ENCODE peak calls at places on chromosomes 12 and 14, in nine cellular contexts. I is fibroblast of mammary gland, N is mucosa of descending colon, B is astrocyte of the spinal cord, Y is cardiac fibroblast, W is stomach, M is endothelial cell of umbilical vein, L is GM12865, P is GM23338. G is an unnamed sample.

GRCh38 chr14:56632192-56632591 is 52.6 kb downstream of the TMEM260 start:
- DNase-seq in I (no peak), N (no peak), B (no peak), Y (no peak), W (no peak), M (no peak), L (no peak), P (no peak), G (no peak)

GRCh38 chr14:93984987-93985410 is 8.6 kb upstream of the ASB2 start:
- DNase-seq in I (peak), N (peak), B (peak), Y (peak), W (no peak), M (no peak), L (peak), P (peak), G (peak)

GRCh38 chr14:33848706-33849454 is 102.0 kb downstream of the EGLN3 start:
- DNase-seq in I (peak), N (peak), B (peak), Y (peak), W (peak), M (peak), L (peak), P (peak), G (peak)

GRCh38 chr12:98955284-98955683 is 310.2 kb downstream of the APAF1 start:
- DNase-seq in I (peak), N (no peak), B (peak), Y (peak), W (no peak), M (peak), L (peak), P (peak), G (no peak)

GRCh38 chr12:121893901-121894540 is 5.4 kb downstream of the PSMD9 start:
- DNase-seq in I (peak), N (no peak), B (peak), Y (peak), W (peak), M (peak), L (no peak), P (peak), G (peak)

GRCh38 chr14:98915625-98916024 is 356.4 kb downstream of the BCL11B start:
- DNase-seq in I (no peak), N (no peak), B (no peak), Y (no peak), W (no peak), M (no peak), L (no peak), P (no peak), G (no peak)

GRCh38 chr14:81673930-81674329 is 140.3 kb upstream of the SEL1L start:
- DNase-seq in I (no peak), N (no peak), B (no peak), Y (no peak), W (no peak), M (no peak), L (no peak), P (no peak), G (no peak)

GRCh38 chr14:31030406-31030805 is 4.2 kb upstream of the STRN3 start:
- DNase-seq in I (no peak), N (no peak), B (no peak), Y (no peak), W (no peak), M (no peak), L (no peak), P (no peak), G (no peak)

GRCh38 chr12:72540811-72541210 is 268.6 kb downstream of the TRHDE start:
- DNase-seq in I (no peak), N (no peak), B (peak), Y (no peak), W (no peak), M (no peak), L (no peak), P (no peak), G (no peak)

GRCh38 chr14:104592785-104593184 is 11.8 kb downstream of the TMEM179 start:
- DNase-seq in I (no peak), N (peak), B (no peak), Y (no peak), W (no peak), M (no peak), L (no peak), P (no peak), G (no peak)

GRCh38 chr14:81459421-81459820 is 59.3 kb upstream of the STON2 start:
- DNase-seq in I (no peak), N (no peak), B (no peak), Y (no peak), W (no peak), M (no peak), L (no peak), P (no peak), G (no peak)

GRCh38 chr14:50257728-50258127 is 26.4 kb upstream of the SOS2 start:
- DNase-seq in I (no peak), N (no peak), B (no peak), Y (no peak), W (no peak), M (no peak), L (no peak), P (no peak), G (no peak)

GRCh38 chr12:4272976-4273650 is 449 bp upstream of the CCND2 start:
- DNase-seq in I (no peak), N (no peak), B (no peak), Y (peak), W (no peak), M (no peak), L (no peak), P (peak), G (peak)

GRCh38 chr14:65838565-65838964 is 426.0 kb downstream of the FUT8 start:
- DNase-seq in I (no peak), N (no peak), B (no peak), Y (no peak), W (no peak), M (no peak), L (no peak), P (no peak), G (no peak)

GRCh38 chr12:116773276-116773731 is 35.2 kb downstream of the RNFT2 start:
- DNase-seq in I (peak), N (no peak), B (no peak), Y (peak), W (no peak), M (peak), L (no peak), P (peak), G (no peak)

GRCh38 chr12:110349521-110350151 is 53.9 kb downstream of the ANAPC7 start:
- DNase-seq in I (no peak), N (no peak), B (no peak), Y (no peak), W (no peak), M (no peak), L (no peak), P (no peak), G (no peak)

GRCh38 chr14:66405158-66405557 is 81.0 kb upstream of the CCDC196 start:
- DNase-seq in I (peak), N (no peak), B (peak), Y (peak), W (no peak), M (no peak), L (no peak), P (peak), G (no peak)

GRCh38 chr14:92573761-92574498 is 60.3 kb downstream of the RIN3 start:
- DNase-seq in I (no peak), N (no peak), B (no peak), Y (no peak), W (no peak), M (no peak), L (no peak), P (peak), G (no peak)

GRCh38 chr12:78530065-78530765 is 334.4 kb upstream of the SYT1 start:
- DNase-seq in I (peak), N (no peak), B (peak), Y (peak), W (no peak), M (no peak), L (no peak), P (peak), G (peak)

GRCh38 chr12:12083688-12084087 is 12.9 kb downstream of the BCL2L14 start:
- DNase-seq in I (no peak), N (no peak), B (no peak), Y (no peak), W (no peak), M (no peak), L (no peak), P (no peak), G (no peak)

GRCh38 chr12:27762757-27763156 is 17.3 kb upstream of the KLHL42 start:
- DNase-seq in I (no peak), N (no peak), B (no peak), Y (no peak), W (no peak), M (no peak), L (peak), P (no peak), G (no peak)

GRCh38 chr14:56581041-56581727 is 1.6 kb downstream of the TMEM260 start:
- DNase-seq in I (no peak), N (no peak), B (no peak), Y (no peak), W (no peak), M (no peak), L (peak), P (no peak), G (no peak)

GRCh38 chr12:3964404-3964803 is 91.2 kb upstream of the PARP11 start:
- DNase-seq in I (peak), N (no peak), B (no peak), Y (no peak), W (no peak), M (no peak), L (peak), P (peak), G (no peak)

GRCh38 chr14:52950898-52951729 is at the start of gene FERMT2:
- DNase-seq in I (peak), N (peak), B (peak), Y (peak), W (peak), M (peak), L (peak), P (peak), G (peak)

GRCh38 chr12:52280319-52280795 is 5.9 kb downstream of the KRT86 start:
- DNase-seq in I (peak), N (no peak), B (peak), Y (peak), W (peak), M (peak), L (no peak), P (no peak), G (peak)

GRCh38 chr12:104529130-104529874 is 72.6 kb downstream of the CHST11 start:
- DNase-seq in I (peak), N (no peak), B (no peak), Y (no peak), W (no peak), M (no peak), L (no peak), P (no peak), G (no peak)

GRCh38 chr14:105471823-105472495 is 2.7 kb upstream of the CRIP2 start:
- DNase-seq in I (no peak), N (no peak), B (no peak), Y (no peak), W (no peak), M (no peak), L (no peak), P (no peak), G (no peak)

DNA sequence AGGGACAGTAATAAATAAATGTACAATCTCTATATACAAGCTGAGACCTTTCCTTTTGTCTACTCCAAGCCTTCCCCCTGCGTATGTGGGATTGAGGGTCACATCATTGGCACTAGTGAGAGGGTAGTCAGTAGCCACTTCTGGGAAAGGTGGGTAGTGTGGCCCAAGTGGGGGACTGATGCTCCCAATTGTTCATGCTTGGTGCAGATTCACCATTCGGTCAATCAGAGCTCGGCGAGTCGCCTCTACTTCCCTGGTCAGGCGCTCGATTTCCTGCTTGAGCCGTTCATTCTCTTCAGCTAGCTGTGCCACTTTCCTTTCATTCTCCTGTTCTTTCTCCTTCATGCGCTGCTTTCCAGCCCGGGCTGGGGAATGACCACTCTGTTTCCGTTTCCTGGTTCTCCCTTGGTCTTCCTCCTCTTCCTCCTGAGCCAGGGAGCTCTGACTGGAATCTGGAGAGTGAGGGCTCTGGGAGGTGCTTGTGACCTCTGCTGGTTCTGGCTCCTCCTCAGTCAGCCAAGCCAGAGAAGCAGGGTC is 3.6 kb downstream of the DDIT3 start:
- DNase-seq in I (no peak), N (no peak), B (no peak), Y (no peak), W (no peak), M (no peak), L (no peak), P (no peak), G (no peak)
- TF ChIP-seq CTCF in I (no peak), N (no peak), B (no peak), Y (no peak), W (no peak), M (no peak), L (no peak), P (no peak), G (no peak)

GRCh38 chr14:75289840-75290388 is 11.3 kb downstream of the FOS start:
- DNase-seq in I (no peak), N (no peak), B (no peak), Y (no peak), W (no peak), M (no peak), L (no peak), P (no peak), G (no peak)
- H3K4me3 ChIP-seq in I (no peak), N (no peak), B (no peak), Y (no peak), W (no peak), M (no peak), L (no peak), P (no peak), G (no peak)

GRCh38 chr12:31361730-31362114 is 35.8 kb upstream of the SINHCAF start:
- DNase-seq in I (no peak), N (no peak), B (no peak), Y (no peak), W (no peak), M (no peak), L (no peak), P (no peak), G (no peak)

GRCh38 chr12:31363416-31363809 is 37.5 kb upstream of the SINHCAF start:
- DNase-seq in I (no peak), N (no peak), B (no peak), Y (no peak), W (no peak), M (no peak), L (peak), P (no peak), G (no peak)

GRCh38 chr12:31362115-31362758 is 36.3 kb upstream of the SINHCAF start:
- DNase-seq in I (no peak), N (peak), B (no peak), Y (no peak), W (no peak), M (no peak), L (peak), P (peak), G (no peak)

GRCh38 chr12:31363826-31364225 is 37.9 kb upstream of the SINHCAF start:
- DNase-seq in I (no peak), N (no peak), B (no peak), Y (no peak), W (no peak), M (no peak), L (no peak), P (no peak), G (no peak)

GRCh38 chr12:31362759-31363415 is 36.9 kb upstream of the SINHCAF start:
- DNase-seq in I (no peak), N (peak), B (no peak), Y (no peak), W (peak), M (no peak), L (peak), P (peak), G (no peak)
- TF ChIP-seq CTCF in I (no peak), N (peak), B (no peak), Y (no peak), W (no peak), M (no peak), L (peak), P (peak), G (no peak)

GRCh38 chr12:46390304-46390703 is 17.7 kb upstream of the SLC38A2 start:
- DNase-seq in I (no peak), N (no peak), B (no peak), Y (no peak), W (no peak), M (no peak), L (peak), P (no peak), G (no peak)

GRCh38 chr12:46388427-46388992 is 15.9 kb upstream of the SLC38A2 start:
- DNase-seq in I (no peak), N (no peak), B (peak), Y (peak), W (no peak), M (peak), L (peak), P (no peak), G (no peak)

GRCh38 chr12:46389130-46389616 is 16.6 kb upstream of the SLC38A2 start:
- DNase-seq in I (peak), N (no peak), B (peak), Y (peak), W (no peak), M (peak), L (no peak), P (no peak), G (peak)

GRCh38 chr12:46391630-46392029 is 19.1 kb upstream of the SLC38A2 start:
- DNase-seq in I (peak), N (no peak), B (peak), Y (peak), W (no peak), M (no peak), L (no peak), P (no peak), G (peak)

DNA sequence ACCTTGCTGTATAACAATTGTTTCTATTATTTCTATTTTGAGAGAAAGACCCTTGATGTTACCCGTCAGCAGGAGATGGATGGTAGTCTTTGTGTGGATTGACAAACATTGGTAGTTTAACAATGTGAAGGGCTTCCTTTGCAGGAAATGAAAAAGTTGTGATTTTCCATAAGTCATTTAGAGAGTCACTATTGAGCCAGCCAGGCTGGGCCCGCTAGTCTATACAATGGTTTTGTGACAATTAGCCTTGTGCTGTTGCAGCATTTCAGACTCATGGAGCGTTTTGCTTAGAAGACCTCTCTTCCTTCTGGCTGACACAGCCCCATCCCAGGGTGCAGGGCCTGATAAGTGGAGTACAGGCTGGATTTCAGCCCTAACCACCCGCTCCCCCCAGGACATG is 18.3 kb upstream of the SLC38A2 start:
- DNase-seq in I (no peak), N (no peak), B (no peak), Y (no peak), W (no peak), M (peak), L (peak), P (peak), G (no peak)
- H3K4me3 ChIP-seq in I (no peak), N (no peak), B (no peak), Y (no peak), W (no peak), M (no peak), L (peak), P (no peak), G (no peak)

GRCh38 chr12:2273288-2273687 is 220.5 kb downstream of the CACNA1C start:
- DNase-seq in I (peak), N (no peak), B (peak), Y (peak), W (no peak), M (no peak), L (no peak), P (no peak), G (peak)
- TF ChIP-seq CTCF in I (peak), N (no peak), B (peak), Y (peak), W (no peak), M (no peak), L (no peak), P (peak), G (peak)

GRCh38 chr14:82806426-82806825 is 1272.8 kb upstream of the SEL1L start:
- DNase-seq in I (no peak), N (no peak), B (no peak), Y (no peak), W (no peak), M (no peak), L (no peak), P (peak), G (no peak)
- H3K4me3 ChIP-seq in I (no peak), N (no peak), B (no peak), Y (no peak), W (no peak), M (no peak), L (no peak), P (peak), G (no peak)

DNA sequence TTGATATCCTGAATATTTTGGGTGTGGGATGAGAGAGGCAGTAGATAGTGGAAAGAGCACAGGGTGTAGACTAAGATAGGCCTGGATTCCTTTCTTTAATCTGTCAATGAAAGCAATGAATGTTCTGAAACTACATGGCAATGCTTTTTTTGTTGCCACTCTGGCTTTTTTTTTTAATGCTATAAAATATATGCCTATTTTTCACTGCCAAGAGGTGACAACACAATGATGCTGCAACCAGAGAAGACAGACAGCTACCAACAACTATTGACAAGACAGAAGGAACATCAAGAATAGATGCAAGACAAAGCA is 9.4 kb downstream of the ANG start:
- DNase-seq in I (no peak), N (no peak), B (no peak), Y (no peak), W (no peak), M (no peak), L (no peak), P (no peak), G (no peak)
- TF ChIP-seq CTCF in I (no peak), N (no peak), B (no peak), Y (no peak), W (no peak), M (no peak), L (no peak), P (no peak), G (no peak)

DNA sequence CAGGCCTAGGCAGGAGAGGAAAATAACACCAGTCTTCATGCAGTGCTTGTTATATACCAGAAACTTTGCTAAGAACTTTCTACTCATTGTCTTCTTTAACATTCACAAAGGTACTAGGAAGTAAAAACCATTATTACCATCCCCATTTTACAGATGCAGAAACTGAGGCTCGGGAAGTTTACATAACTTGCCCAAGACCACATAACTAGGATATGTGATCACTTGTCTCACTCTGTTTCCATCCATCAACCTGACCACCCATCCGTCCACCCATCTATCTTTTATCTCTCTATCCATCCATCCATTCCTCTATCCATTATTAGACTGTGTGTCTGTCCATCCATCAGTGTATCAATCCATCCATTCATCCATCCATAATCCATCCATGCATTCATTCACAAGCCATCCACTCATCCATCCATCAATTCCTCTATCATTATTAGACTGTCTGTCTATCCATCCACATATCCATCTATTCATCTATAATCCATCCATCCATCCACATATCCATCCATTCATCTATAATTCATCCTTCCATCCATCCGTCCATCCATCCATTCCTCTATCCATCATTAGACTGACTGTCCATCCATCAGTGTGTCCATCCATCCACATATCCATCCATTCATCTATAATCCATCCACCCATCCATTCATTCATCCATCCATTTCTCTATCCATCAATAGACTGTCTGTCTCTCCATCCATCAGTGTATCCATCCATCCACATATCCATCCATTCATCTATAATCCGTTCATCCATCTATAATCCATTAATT is 16.5 kb downstream of the SDSL start:
- DNase-seq in I (no peak), N (no peak), B (no peak), Y (no peak), W (no peak), M (no peak), L (no peak), P (no peak), G (no peak)
- H3K4me3 ChIP-seq in I (no peak), N (no peak), B (no peak), Y (no peak), W (no peak), M (no peak), L (no peak), P (no peak), G (no peak)

GRCh38 chr14:75927564-75928087 is 54.2 kb downstream of the TGFB3 start:
- DNase-seq in I (no peak), N (no peak), B (no peak), Y (no peak), W (no peak), M (no peak), L (no peak), P (no peak), G (no peak)

GRCh38 chr14:75928587-75929230 is 53.1 kb downstream of the TGFB3 start:
- DNase-seq in I (peak), N (no peak), B (no peak), Y (no peak), W (no peak), M (peak), L (no peak), P (no peak), G (no peak)

GRCh38 chr14:75926431-75926830 is 55.4 kb downstream of the TGFB3 start:
- DNase-seq in I (peak), N (no peak), B (no peak), Y (no peak), W (no peak), M (no peak), L (no peak), P (no peak), G (no peak)
- TF ChIP-seq CTCF in I (no peak), N (no peak), B (no peak), Y (no peak), W (no peak), M (no peak), L (no peak), P (no peak), G (no peak)

GRCh38 chr12:13200841-13201240 is 4.3 kb downstream of the EMP1 start:
- DNase-seq in I (no peak), N (no peak), B (no peak), Y (no peak), W (no peak), M (no peak), L (no peak), P (no peak), G (no peak)
- H3K4me3 ChIP-seq in I (peak), N (no peak), B (no peak), Y (no peak), W (no peak), M (no peak), L (no peak), P (no peak), G (peak)

G was measured in foreskin fibroblast.